ENCODE peak calls at places on chromosomes 6 and 20, in five cellular contexts. X, P, R, Z and L are unnamed samples.

GRCh38 chr6:170440437-170440836 is 112.7 kb downstream of the PSMB1 start:
- DNase-seq in P (peak; percentile 34), X (no peak), R (no peak), Z (peak; percentile 42), L (peak; percentile 9)

GRCh38 chr6:168860987-168861386 is 392.7 kb downstream of the THBS2 start:
- DNase-seq in Z (no peak), X (no peak), R (no peak), P (no peak), L (no peak)

GRCh38 chr20:37315293-37316110 is 26.0 kb downstream of the MANBAL start:
- DNase-seq in R (peak; percentile 92), X (no peak), P (no peak), Z (peak; percentile 95), L (peak; percentile 82)

GRCh38 chr6:158185729-158186456 is 17.7 kb downstream of the GTF2H5 start:
- DNase-seq in P (no peak), Z (no peak), X (no peak), R (peak; percentile 67), L (no peak)

GRCh38 chr20:50335105-50335504 is 144.5 kb downstream of the CEBPB start:
- DNase-seq in X (peak; percentile 66), Z (peak; percentile 56), P (peak; percentile 78), R (peak; percentile 31), L (no peak)

GRCh38 chr6:144277174-144277573 is 8.0 kb upstream of the UTRN start:
- DNase-seq in X (no peak), Z (no peak), R (no peak), P (no peak), L (no peak)

GRCh38 chr6:170236131-170236851 is 54.6 kb downstream of the DLL1 start:
- DNase-seq in X (no peak), P (no peak), R (no peak), Z (peak; percentile 52), L (peak; percentile 3)

GRCh38 chr6:56381852-56382251 is 134.5 kb upstream of the COL21A1 start:
- DNase-seq in P (no peak), R (peak; percentile 23), X (no peak), Z (no peak), L (no peak)

GRCh38 chr20:32252189-32252588 is 25.3 kb upstream of the KIF3B start:
- DNase-seq in Z (no peak), P (no peak), X (no peak), R (no peak), L (no peak)

GRCh38 chr20:4483961-4484360 is 237.7 kb upstream of the PRND start:
- DNase-seq in P (no peak), X (no peak), R (no peak), Z (no peak), L (no peak)

GRCh38 chr20:4300921-4301320 is 285.6 kb upstream of the RNF24 start:
- DNase-seq in Z (no peak), P (no peak), R (no peak), X (no peak), L (no peak)

GRCh38 chr6:169991913-169992312 is 240.5 kb downstream of the ERMARD start:
- DNase-seq in P (no peak), Z (peak; percentile 17), X (no peak), R (no peak), L (no peak)

GRCh38 chr6:87279051-87279595 is 43.3 kb upstream of the SMIM8 start:
- DNase-seq in X (no peak), Z (no peak), P (no peak), R (no peak), L (no peak)

GRCh38 chr20:53517146-53517545 is 76.5 kb downstream of the ZNF217 start:
- DNase-seq in X (no peak), R (peak; percentile 3), Z (peak; percentile 52), P (no peak), L (no peak)

GRCh38 chr6:157904999-157905398 is 76.7 kb upstream of the SYNJ2 start:
- DNase-seq in X (no peak), R (no peak), Z (no peak), P (no peak), L (no peak)

GRCh38 chr20:47389867-47390347 is 33.4 kb upstream of the ZMYND8 start:
- DNase-seq in P (no peak), X (no peak), Z (no peak), R (peak; percentile 53), L (no peak)

GRCh38 chr6:72376736-72377135 is 245.1 kb upstream of the KCNQ5 start:
- DNase-seq in P (no peak), R (no peak), X (no peak), Z (no peak), L (no peak)

GRCh38 chr20:57251344-57251743 is 15.1 kb downstream of the BMP7 start:
- DNase-seq in Z (no peak), R (no peak), P (peak; percentile 57), X (no peak), L (no peak)

GRCh38 chr20:1808101-1808500 is 87.1 kb upstream of the SIRPA start:
- DNase-seq in P (no peak), X (no peak), R (no peak), Z (no peak), L (no peak)

GRCh38 chr6:72182337-72183246 is 296.2 kb downstream of the RIMS1 start:
- DNase-seq in X (peak; percentile 48), P (no peak), Z (no peak), R (peak; percentile 24), L (no peak)

GRCh38 chr20:52889225-52889624 is 82.9 kb upstream of the TSHZ2 start:
- DNase-seq in Z (no peak), P (no peak), R (no peak), X (no peak), L (no peak)

GRCh38 chr6:166997348-166997747 is 1.8 kb upstream of the CEP43 start:
- DNase-seq in P (no peak), X (no peak), R (no peak), Z (no peak), L (no peak)
- H3K4me3 ChIP-seq in P (peak overlapping the region; percentile 95), X (no peak overlapping the region), R (peak overlapping the region; percentile 59), Z (peak overlapping the region; percentile 97), L (no peak overlapping the region)

GRCh38 chr6:75101896-75102680 is 103.8 kb downstream of the COL12A1 start:
- DNase-seq in Z (no peak), P (no peak), X (no peak), R (peak; percentile 88), L (no peak)
- TF ChIP-seq POLR2A in Z (no peak), P (no peak), X (no peak), R (no peak), L (no peak)

GRCh38 chr6:3230275-3231212 is 3.1 kb upstream of the TUBB2B start:
- DNase-seq in P (no peak), R (peak; percentile 34), Z (no peak), X (no peak), L (no peak)
- H3K4me1 ChIP-seq in P (peaks cover 38% of the 10 kb centered on the region), R (peaks cover 3% of the 10 kb centered on the region), Z (peaks cover 58% of the 10 kb centered on the region), X (peaks cover 11% of the 10 kb centered on the region), L (no peaks in the 10 kb centered on the region)

DNA sequence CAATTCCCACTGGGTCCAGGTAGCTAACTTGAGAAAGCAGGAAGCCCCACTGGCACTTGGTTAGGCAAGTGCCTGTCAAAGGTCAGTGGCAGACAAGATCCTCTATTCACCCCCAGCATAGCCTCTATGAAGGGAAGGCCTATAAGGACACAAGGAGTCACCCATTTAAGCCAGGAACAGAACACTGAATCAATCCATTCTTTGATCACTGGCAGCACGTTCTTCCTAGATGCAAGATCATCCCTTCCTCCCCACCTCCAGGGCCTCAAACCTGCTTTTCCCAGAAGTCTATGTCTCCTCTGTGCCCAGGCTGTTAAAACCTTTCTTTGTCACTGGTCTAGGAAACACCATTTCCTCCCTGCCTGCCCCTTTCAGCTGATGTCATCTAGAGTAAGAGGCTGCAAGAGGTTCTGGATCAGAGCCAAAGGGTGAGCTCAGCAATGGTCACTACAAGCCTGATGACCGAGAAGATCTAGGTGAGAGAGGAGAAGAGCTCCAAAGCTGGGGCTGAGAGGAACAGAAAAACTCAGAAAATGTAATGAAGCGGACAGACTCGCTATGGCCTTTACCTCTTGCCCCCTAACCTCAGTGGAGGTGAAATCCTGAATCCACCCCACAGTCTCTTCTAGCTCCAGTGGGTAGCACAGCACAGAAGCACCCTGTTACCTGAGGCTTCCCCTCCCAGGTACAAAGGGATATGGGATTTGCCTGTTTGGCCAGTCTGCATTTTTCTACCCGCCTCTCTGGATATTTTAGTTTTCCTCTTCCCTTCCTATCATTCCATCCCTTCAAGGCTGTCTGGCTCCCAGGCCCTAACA is 1.8 kb downstream of the GTPBP2 start:
- DNase-seq in R (peak; percentile 99), Z (peak; percentile 93), X (peak; percentile 62), P (peak; percentile 94), L (peak; percentile 92)
- H3K4me3 ChIP-seq in R (peak overlapping the region; percentile 23), Z (no peak overlapping the region), X (no peak overlapping the region), P (peak overlapping the region; percentile 58), L (no peak overlapping the region)

GRCh38 chr6:36734486-36735060 is 36.9 kb downstream of the RAB44 start:
- DNase-seq in R (no peak), P (no peak), X (no peak), Z (no peak), L (no peak)
- TF ChIP-seq POLR2A in R (no peak), P (no peak), X (no peak), Z (no peak), L (no peak)

DNA sequence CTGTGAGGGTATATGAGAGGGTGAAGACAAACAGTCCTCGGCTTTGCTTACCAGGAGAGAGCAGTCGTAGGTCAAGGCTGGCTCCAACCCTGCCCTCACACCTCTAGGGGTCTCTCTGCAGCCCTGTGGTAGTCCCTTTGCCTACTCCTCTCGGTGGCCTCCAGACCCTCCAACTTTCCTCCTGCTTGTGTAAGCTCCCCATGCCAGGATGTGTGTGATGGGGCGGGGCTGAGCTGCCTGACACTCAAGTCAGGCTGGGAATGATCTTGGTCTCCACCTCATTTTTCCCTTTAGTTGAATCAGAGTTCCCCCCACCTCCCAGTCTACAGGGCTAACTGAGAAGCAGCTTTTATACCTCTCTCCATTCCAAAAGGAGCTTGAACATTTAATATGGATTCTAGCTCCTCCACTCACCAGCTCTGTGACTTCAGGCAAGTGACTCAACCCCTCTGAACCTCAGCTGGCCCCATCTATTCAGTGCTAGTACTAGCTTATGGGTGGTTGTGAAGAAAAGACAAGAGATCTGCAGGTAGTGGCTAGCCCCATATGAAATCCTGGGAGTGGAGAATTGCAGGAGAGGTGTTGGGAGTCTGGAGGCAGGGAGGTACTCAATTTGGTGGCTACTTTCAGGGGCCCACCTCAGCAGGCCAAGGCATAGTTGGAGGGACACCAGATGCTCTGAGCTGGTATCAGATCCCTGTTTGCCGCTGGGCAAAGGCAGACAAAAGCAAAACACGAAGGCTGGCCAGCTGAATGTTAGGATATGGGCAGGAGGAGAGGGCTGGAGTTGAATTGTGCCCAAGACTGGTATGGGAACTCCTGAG is 971 bp downstream of the SLC29A1 start:
- DNase-seq in R (peak; percentile 8), X (no peak), P (peak; percentile 41), Z (peak; percentile 75), L (no peak)
- H3K4me1 ChIP-seq in R (peaks cover 16% of the 10 kb centered on the region), X (peaks cover 14% of the 10 kb centered on the region), P (peaks cover 66% of the 10 kb centered on the region), Z (peaks cover 94% of the 10 kb centered on the region), L (no peaks in the 10 kb centered on the region)

GRCh38 chr20:15346657-15347280 is 1009.4 kb upstream of the FLRT3 start:
- DNase-seq in Z (no peak), X (no peak), P (no peak), R (no peak), L (no peak)
- H3K4me3 ChIP-seq in Z (no peak overlapping the region), X (no peak overlapping the region), P (no peak overlapping the region), R (no peak overlapping the region), L (no peak overlapping the region)

GRCh38 chr20:33658929-33659328 is 3.2 kb upstream of the C20orf144 start:
- DNase-seq in Z (no peak), P (no peak), X (no peak), R (no peak), L (no peak)

GRCh38 chr20:33662172-33662571 is at the start of gene C20orf144:
- DNase-seq in P (no peak), X (no peak), R (no peak), Z (no peak), L (peak; percentile 18)

GRCh38 chr20:33659341-33660034 is 2.6 kb upstream of the C20orf144 start:
- DNase-seq in R (no peak), P (no peak), X (no peak), Z (peak; percentile 61), L (no peak)

GRCh38 chr20:33660035-33660684 is 2.0 kb upstream of the C20orf144 start:
- DNase-seq in P (no peak), X (no peak), R (no peak), Z (peak; percentile 61), L (no peak)

GRCh38 chr20:33660685-33661058 is 1.5 kb upstream of the C20orf144 start:
- DNase-seq in R (no peak), Z (no peak), P (no peak), X (no peak), L (no peak)
- TF ChIP-seq POLR2A in R (no peak), Z (no peak), P (no peak), X (no peak), L (no peak)